ENCODE peak calls at places on chromosomes 13 and 19, in ten cellular contexts. M, K, I, A, S, T, E, P, O and U are unnamed samples.

GRCh38 chr19:55080915-55081772 is 5.5 kb downstream of the EPS8L1 start:
- DNase-seq in M (peak), K (peak), I (peak), A (peak), S (peak), T (peak), E (no peak), P (peak), O (peak), U (peak)

GRCh38 chr13:51330741-51331140 is 8.8 kb upstream of the SERPINE3 start:
- DNase-seq in M (no peak), K (no peak), I (no peak), A (no peak), S (no peak), T (no peak), E (no peak), P (no peak), O (no peak), U (no peak)

GRCh38 chr19:42066075-42066754 is 3.8 kb downstream of the GRIK5 start:
- DNase-seq in M (no peak), K (no peak), I (peak), A (no peak), S (no peak), T (no peak), E (peak), P (no peak), O (no peak), U (no peak)

GRCh38 chr19:13051581-13052165 is 51.0 kb downstream of the LYL1 start:
- DNase-seq in M (peak), K (peak), I (no peak), A (peak), S (no peak), T (peak), E (no peak), P (no peak), O (peak), U (no peak)

GRCh38 chr19:8526345-8527062 is 12.5 kb upstream of the ZNF414 start:
- DNase-seq in M (peak), K (peak), I (peak), A (peak), S (peak), T (peak), E (peak), P (peak), O (peak), U (peak)

GRCh38 chr19:7611541-7612279 is 16.0 kb downstream of the CAMSAP3 start:
- DNase-seq in M (no peak), K (no peak), I (no peak), A (no peak), S (no peak), T (no peak), E (no peak), P (no peak), O (no peak), U (no peak)

GRCh38 chr19:7554990-7555864 is 19.7 kb downstream of the PNPLA6 start:
- DNase-seq in M (no peak), K (no peak), I (no peak), A (no peak), S (peak), T (no peak), E (no peak), P (no peak), O (no peak), U (no peak)

GRCh38 chr13:32019612-32020233 is 11.9 kb upstream of the FRY start:
- DNase-seq in M (no peak), K (peak), I (peak), A (peak), S (peak), T (no peak), E (no peak), P (no peak), O (peak), U (no peak)

GRCh38 chr19:44303305-44303704 is 1.5 kb downstream of the ZNF235 start:
- DNase-seq in M (no peak), K (no peak), I (no peak), A (no peak), S (no peak), T (no peak), E (peak), P (no peak), O (no peak), U (no peak)

GRCh38 chr13:28489975-28490550 is 4.9 kb downstream of the FLT1 start:
- DNase-seq in M (no peak), K (no peak), I (no peak), A (no peak), S (no peak), T (no peak), E (no peak), P (no peak), O (no peak), U (no peak)

GRCh38 chr19:6378498-6378897 is 2.8 kb upstream of the PSPN start:
- DNase-seq in M (no peak), K (no peak), I (no peak), A (no peak), S (no peak), T (no peak), E (no peak), P (no peak), O (no peak), U (no peak)

GRCh38 chr13:106649495-106649894 is 81.6 kb upstream of the ARGLU1 start:
- DNase-seq in M (no peak), K (no peak), I (no peak), A (no peak), S (no peak), T (peak), E (peak), P (no peak), O (no peak), U (no peak)

GRCh38 chr13:49976314-49977258 is 20.3 kb upstream of the TRIM13 start:
- DNase-seq in M (peak), K (peak), I (peak), A (peak), S (peak), T (peak), E (peak), P (peak), O (peak), U (peak)

GRCh38 chr19:29162694-29163093 is 50.3 kb downstream of the UQCRFS1 start:
- DNase-seq in M (no peak), K (no peak), I (no peak), A (no peak), S (no peak), T (no peak), E (no peak), P (no peak), O (no peak), U (no peak)

GRCh38 chr13:112705286-112705685 is 15.4 kb downstream of the ATP11A start:
- DNase-seq in M (peak), K (peak), I (peak), A (no peak), S (no peak), T (peak), E (no peak), P (peak), O (no peak), U (peak)

GRCh38 chr13:113558461-113558860 is 26.1 kb upstream of the TFDP1 start:
- DNase-seq in M (no peak), K (no peak), I (no peak), A (no peak), S (no peak), T (peak), E (no peak), P (no peak), O (no peak), U (no peak)

GRCh38 chr13:83666126-83666525 is 216.1 kb downstream of the SLITRK1 start:
- DNase-seq in M (no peak), K (no peak), I (no peak), A (no peak), S (no peak), T (no peak), E (no peak), P (no peak), O (no peak), U (no peak)

GRCh38 chr19:46830864-46831263 is 19.8 kb downstream of the AP2S1 start:
- DNase-seq in M (no peak), K (no peak), I (no peak), A (no peak), S (no peak), T (no peak), E (no peak), P (no peak), O (no peak), U (no peak)

GRCh38 chr13:105343134-105343806 is 1192.2 kb downstream of the EFNB2 start:
- DNase-seq in M (no peak), K (no peak), I (no peak), A (no peak), S (no peak), T (no peak), E (no peak), P (no peak), O (no peak), U (no peak)

GRCh38 chr19:43784251-43784980 is 3.6 kb upstream of the KCNN4 start:
- DNase-seq in M (no peak), K (no peak), I (peak), A (no peak), S (peak), T (peak), E (peak), P (no peak), O (no peak), U (no peak)

GRCh38 chr19:52648336-52648990 is 10.3 kb upstream of the ZNF83 start:
- DNase-seq in M (no peak), K (no peak), I (no peak), A (no peak), S (no peak), T (no peak), E (no peak), P (no peak), O (no peak), U (no peak)

GRCh38 chr13:39451860-39452301 is 151.1 kb downstream of the LHFPL6 start:
- DNase-seq in M (no peak), K (peak), I (peak), A (no peak), S (no peak), T (no peak), E (no peak), P (no peak), O (peak), U (no peak)

GRCh38 chr13:37143901-37144300 is 38.4 kb upstream of the CSNK1A1L start:
- DNase-seq in M (no peak), K (no peak), I (no peak), A (no peak), S (no peak), T (no peak), E (no peak), P (no peak), O (no peak), U (no peak)

GRCh38 chr19:38666662-38667448 is 19.4 kb downstream of the ACTN4 start:
- DNase-seq in M (no peak), K (peak), I (peak), A (no peak), S (no peak), T (no peak), E (no peak), P (no peak), O (peak), U (peak)

GRCh38 chr13:44516771-44517170 is 59.4 kb downstream of the TSC22D1 start:
- DNase-seq in M (no peak), K (no peak), I (no peak), A (no peak), S (no peak), T (no peak), E (no peak), P (no peak), O (no peak), U (no peak)

GRCh38 chr19:43633520-43633919 is 6.1 kb downstream of the CADM4 start:
- DNase-seq in M (no peak), K (no peak), I (no peak), A (no peak), S (no peak), T (no peak), E (no peak), P (no peak), O (no peak), U (no peak)

GRCh38 chr19:19489804-19490204 is 25.5 kb downstream of the TSSK6 start:
- DNase-seq in M (no peak), K (peak), I (no peak), A (no peak), S (no peak), T (peak), E (no peak), P (peak), O (no peak), U (no peak)
- TF ChIP-seq POLR2A in M (no peak), K (no peak), I (no peak), A (no peak), S (no peak), T (no peak), E (no peak), P (no peak), O (no peak), U (no peak)

DNA sequence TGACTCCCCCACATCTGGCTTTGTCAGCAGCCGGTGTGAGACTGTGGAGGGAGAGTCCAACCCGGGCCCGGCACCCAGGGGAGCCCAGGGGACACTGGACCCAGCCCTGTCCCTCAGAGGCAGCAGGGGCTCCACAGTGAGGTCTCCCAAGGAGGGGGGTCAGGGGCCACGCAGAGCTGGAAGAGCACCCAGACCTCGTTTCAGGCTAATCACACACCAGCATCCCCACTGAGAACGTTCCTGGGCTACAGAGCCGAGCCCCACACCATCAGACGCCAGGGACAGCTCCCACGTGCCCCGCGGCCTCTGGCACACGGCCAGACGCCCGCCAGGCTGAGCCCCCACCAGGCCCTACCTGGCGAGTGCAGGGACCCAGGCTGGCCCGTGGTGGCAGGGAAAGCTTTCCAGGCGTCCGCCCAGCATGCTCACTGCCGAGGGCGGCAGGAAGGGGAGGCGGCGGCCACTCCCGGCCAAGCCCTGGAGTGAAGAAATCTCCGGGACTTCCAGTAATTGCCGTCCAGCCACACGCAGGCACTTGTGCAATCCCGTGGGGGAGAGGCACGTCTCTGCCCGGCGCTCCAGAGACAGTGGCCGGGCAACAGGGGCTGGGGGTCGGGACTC is 19.2 kb downstream of the SBNO2 start:
- DNase-seq in M (peak), K (peak), I (peak), A (peak), S (peak), T (peak), E (peak), P (peak), O (peak), U (peak)
- TF ChIP-seq POLR2A in M (peak), K (peak), I (peak), A (peak), S (no peak), T (no peak), E (no peak), P (peak), O (peak), U (no peak)

GRCh38 chr19:10774893-10775292 is 57.0 kb downstream of the DNM2 start:
- DNase-seq in M (no peak), K (no peak), I (no peak), A (no peak), S (no peak), T (no peak), E (no peak), P (no peak), O (no peak), U (no peak)

GRCh38 chr19:10784257-10784656 is 51.8 kb downstream of the TMED1 start:
- DNase-seq in M (no peak), K (no peak), I (no peak), A (no peak), S (no peak), T (no peak), E (no peak), P (no peak), O (peak), U (peak)

GRCh38 chr19:10782795-10783194 is 53.2 kb downstream of the TMED1 start:
- DNase-seq in M (no peak), K (no peak), I (no peak), A (no peak), S (no peak), T (no peak), E (no peak), P (no peak), O (peak), U (peak)

GRCh38 chr19:10776900-10777650 is 58.9 kb downstream of the TMED1 start:
- DNase-seq in M (no peak), K (no peak), I (no peak), A (no peak), S (no peak), T (no peak), E (no peak), P (no peak), O (no peak), U (no peak)

GRCh38 chr19:10780368-10780767 is 55.6 kb downstream of the TMED1 start:
- DNase-seq in M (no peak), K (peak), I (peak), A (no peak), S (no peak), T (no peak), E (peak), P (no peak), O (peak), U (no peak)
- TF ChIP-seq POLR2A in M (no peak), K (no peak), I (no peak), A (no peak), S (no peak), T (no peak), E (no peak), P (peak), O (peak), U (no peak)

DNA sequence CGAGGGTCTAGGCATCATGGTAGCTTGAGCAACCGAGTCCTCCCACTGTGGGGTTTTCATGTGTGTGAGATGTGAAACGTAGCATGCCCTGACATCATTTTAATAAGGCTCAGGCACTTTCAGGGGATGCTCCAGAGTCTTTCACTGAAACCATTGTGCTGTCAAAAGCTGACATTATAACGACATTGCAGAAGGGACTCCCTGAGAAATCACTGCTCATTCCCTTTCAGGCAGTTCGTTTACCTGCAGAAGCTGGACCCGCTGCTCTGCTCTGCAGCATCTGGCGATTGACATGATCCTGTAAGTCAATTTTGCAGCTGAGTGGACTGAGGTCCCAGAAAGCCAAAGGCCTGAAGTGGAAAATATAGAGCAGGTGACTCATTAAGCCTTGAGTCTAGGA is 53.9 kb upstream of the CNMD start:
- DNase-seq in M (no peak), K (no peak), I (no peak), A (no peak), S (no peak), T (no peak), E (no peak), P (no peak), O (no peak), U (no peak)
- TF ChIP-seq POLR2A in M (no peak), K (no peak), I (no peak), A (no peak), S (no peak), T (no peak), E (no peak), P (no peak), O (no peak), U (no peak)

DNA sequence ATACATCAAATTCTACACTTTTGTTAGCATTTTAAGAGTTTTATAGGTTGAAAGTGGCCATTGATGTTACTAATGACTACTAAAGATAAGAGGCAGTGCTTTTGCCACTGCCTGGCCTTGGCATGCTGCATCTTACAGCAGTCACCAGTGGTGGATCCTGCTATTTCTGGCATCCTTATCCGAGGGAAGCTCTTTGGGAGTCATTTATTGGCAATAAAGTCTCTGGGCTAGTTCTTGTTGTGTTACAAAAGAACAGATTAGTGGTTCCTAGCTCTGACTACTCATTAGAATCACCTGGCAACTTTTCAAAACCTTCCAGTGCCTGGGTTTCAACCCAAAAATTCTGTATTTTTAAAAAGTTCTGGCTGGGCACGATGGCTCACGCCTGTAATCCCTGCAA is 94.5 kb downstream of the ZMYM2 start:
- DNase-seq in M (no peak), K (no peak), I (peak), A (no peak), S (no peak), T (no peak), E (no peak), P (no peak), O (peak), U (no peak)
- TF ChIP-seq POLR2A in M (no peak), K (no peak), I (no peak), A (no peak), S (no peak), T (no peak), E (no peak), P (no peak), O (no peak), U (no peak)

GRCh38 chr19:15466851-15467733 is 2.7 kb upstream of the RASAL3 start:
- DNase-seq in M (no peak), K (no peak), I (no peak), A (no peak), S (no peak), T (no peak), E (no peak), P (no peak), O (no peak), U (peak)
- TF ChIP-seq POLR2A in M (no peak), K (no peak), I (no peak), A (no peak), S (no peak), T (no peak), E (no peak), P (no peak), O (no peak), U (no peak)